ENCODE peak calls at places on chromosomes 16 and 17, in ten cellular contexts. One of them, this sample, is unnamed. For H3K4me1 and H3K9me3, the result is how much of the 10 kb centered on the place peaks cover.

GRCh38 chr16:65743558-65743957 is 621.7 kb upstream of the CDH11 start:
- DNase-seq in psoas muscle: no peak
- DNase-seq in BE2C: no peak
- DNase-seq in endodermal cell: no peak
- DNase-seq in thoracic aorta: no peak
- DNase-seq in endothelial cell of umbilical vein: no peak
- DNase-seq in breast epithelium: no peak
- DNase-seq in CD8-positive, alpha-beta T cell: no peak
- DNase-seq in keratinocyte: no peak
- DNase-seq in Caco-2: no peak
- DNase-seq in this sample: no peak

GRCh38 chr17:82861393-82861775 is 21.6 kb upstream of the ZNF750 start:
- DNase-seq in psoas muscle: peak
- DNase-seq in BE2C: no peak
- DNase-seq in endodermal cell: no peak
- DNase-seq in thoracic aorta: no peak
- DNase-seq in endothelial cell of umbilical vein: no peak
- DNase-seq in breast epithelium: no peak
- DNase-seq in CD8-positive, alpha-beta T cell: no peak
- DNase-seq in keratinocyte: no peak
- DNase-seq in Caco-2: no peak
- DNase-seq in this sample: peak

GRCh38 chr17:48491527-48492273 is 39.1 kb downstream of the HOXB1 start:
- DNase-seq in psoas muscle: no peak
- DNase-seq in BE2C: no peak
- DNase-seq in endodermal cell: no peak
- DNase-seq in thoracic aorta: no peak
- DNase-seq in endothelial cell of umbilical vein: peak
- DNase-seq in breast epithelium: no peak
- DNase-seq in CD8-positive, alpha-beta T cell: no peak
- DNase-seq in keratinocyte: no peak
- DNase-seq in Caco-2: no peak
- DNase-seq in this sample: no peak

GRCh38 chr17:65495255-65496060 is 66.0 kb downstream of the AXIN2 start:
- DNase-seq in psoas muscle: no peak
- DNase-seq in BE2C: no peak
- DNase-seq in endodermal cell: peak
- DNase-seq in thoracic aorta: no peak
- DNase-seq in endothelial cell of umbilical vein: no peak
- DNase-seq in breast epithelium: no peak
- DNase-seq in CD8-positive, alpha-beta T cell: no peak
- DNase-seq in keratinocyte: no peak
- DNase-seq in Caco-2: peak
- DNase-seq in this sample: no peak

GRCh38 chr16:3187798-3188674 is at the start of gene OR1F1:
- DNase-seq in psoas muscle: no peak
- DNase-seq in BE2C: peak
- DNase-seq in endodermal cell: peak
- DNase-seq in thoracic aorta: no peak
- DNase-seq in endothelial cell of umbilical vein: no peak
- DNase-seq in breast epithelium: no peak
- DNase-seq in CD8-positive, alpha-beta T cell: peak
- DNase-seq in keratinocyte: no peak
- DNase-seq in Caco-2: no peak
- DNase-seq in this sample: no peak

GRCh38 chr17:4950757-4951204 is at the start of gene ENO3:
- DNase-seq in psoas muscle: peak
- DNase-seq in BE2C: peak
- DNase-seq in endodermal cell: peak
- DNase-seq in thoracic aorta: no peak
- DNase-seq in endothelial cell of umbilical vein: no peak
- DNase-seq in breast epithelium: no peak
- DNase-seq in CD8-positive, alpha-beta T cell: no peak
- DNase-seq in keratinocyte: no peak
- DNase-seq in Caco-2: no peak
- DNase-seq in this sample: no peak

GRCh38 chr17:40487371-40488020 is 13.9 kb downstream of the TNS4 start:
- DNase-seq in psoas muscle: peak
- DNase-seq in BE2C: no peak
- DNase-seq in endodermal cell: no peak
- DNase-seq in thoracic aorta: no peak
- DNase-seq in endothelial cell of umbilical vein: no peak
- DNase-seq in breast epithelium: no peak
- DNase-seq in CD8-positive, alpha-beta T cell: no peak
- DNase-seq in keratinocyte: peak
- DNase-seq in Caco-2: no peak
- DNase-seq in this sample: no peak

GRCh38 chr17:45040459-45040858 is 11.0 kb downstream of the DCAKD start:
- DNase-seq in psoas muscle: peak
- DNase-seq in BE2C: no peak
- DNase-seq in endodermal cell: peak
- DNase-seq in thoracic aorta: no peak
- DNase-seq in endothelial cell of umbilical vein: no peak
- DNase-seq in breast epithelium: no peak
- DNase-seq in CD8-positive, alpha-beta T cell: no peak
- DNase-seq in keratinocyte: no peak
- DNase-seq in Caco-2: no peak
- DNase-seq in this sample: no peak

GRCh38 chr16:57276596-57276995 is 7.9 kb downstream of the PLLP start:
- DNase-seq in psoas muscle: no peak
- DNase-seq in BE2C: no peak
- DNase-seq in endodermal cell: no peak
- DNase-seq in thoracic aorta: no peak
- DNase-seq in endothelial cell of umbilical vein: no peak
- DNase-seq in breast epithelium: no peak
- DNase-seq in CD8-positive, alpha-beta T cell: no peak
- DNase-seq in keratinocyte: peak
- DNase-seq in Caco-2: no peak
- DNase-seq in this sample: no peak

GRCh38 chr17:35918665-35919064 is 11.9 kb downstream of the RDM1 start:
- DNase-seq in psoas muscle: no peak
- DNase-seq in BE2C: no peak
- DNase-seq in endodermal cell: no peak
- DNase-seq in thoracic aorta: no peak
- DNase-seq in endothelial cell of umbilical vein: peak
- DNase-seq in breast epithelium: no peak
- DNase-seq in CD8-positive, alpha-beta T cell: no peak
- DNase-seq in keratinocyte: no peak
- DNase-seq in Caco-2: no peak
- DNase-seq in this sample: no peak

GRCh38 chr17:58325289-58325726 is 3.3 kb downstream of the TSPOAP1 start:
- DNase-seq in psoas muscle: no peak
- DNase-seq in BE2C: peak
- DNase-seq in endodermal cell: peak
- DNase-seq in thoracic aorta: no peak
- DNase-seq in endothelial cell of umbilical vein: no peak
- DNase-seq in breast epithelium: no peak
- DNase-seq in CD8-positive, alpha-beta T cell: no peak
- DNase-seq in keratinocyte: no peak
- DNase-seq in Caco-2: no peak
- DNase-seq in this sample: no peak

GRCh38 chr17:2634361-2634960 is 41.0 kb downstream of the PAFAH1B1 start:
- DNase-seq in psoas muscle: peak
- DNase-seq in BE2C: no peak
- DNase-seq in endodermal cell: peak
- DNase-seq in thoracic aorta: no peak
- DNase-seq in endothelial cell of umbilical vein: no peak
- DNase-seq in breast epithelium: no peak
- DNase-seq in CD8-positive, alpha-beta T cell: no peak
- DNase-seq in keratinocyte: peak
- DNase-seq in Caco-2: no peak
- DNase-seq in this sample: no peak

GRCh38 chr16:28010671-28011070 is 52.8 kb downstream of the GSG1L start:
- DNase-seq in psoas muscle: no peak
- DNase-seq in BE2C: no peak
- DNase-seq in endodermal cell: no peak
- DNase-seq in thoracic aorta: no peak
- DNase-seq in endothelial cell of umbilical vein: no peak
- DNase-seq in breast epithelium: no peak
- DNase-seq in CD8-positive, alpha-beta T cell: no peak
- DNase-seq in keratinocyte: no peak
- DNase-seq in Caco-2: no peak
- DNase-seq in this sample: no peak

GRCh38 chr17:40607641-40608040 is 40.0 kb downstream of the SMARCE1 start:
- DNase-seq in psoas muscle: no peak
- DNase-seq in BE2C: no peak
- DNase-seq in endodermal cell: no peak
- DNase-seq in thoracic aorta: no peak
- DNase-seq in endothelial cell of umbilical vein: no peak
- DNase-seq in breast epithelium: no peak
- DNase-seq in CD8-positive, alpha-beta T cell: peak
- DNase-seq in keratinocyte: no peak
- DNase-seq in Caco-2: no peak
- DNase-seq in this sample: no peak

GRCh38 chr17:34623856-34624766 is 44.7 kb downstream of the TMEM132E start:
- DNase-seq in psoas muscle: no peak
- DNase-seq in BE2C: peak
- DNase-seq in endodermal cell: peak
- DNase-seq in thoracic aorta: no peak
- DNase-seq in endothelial cell of umbilical vein: no peak
- DNase-seq in breast epithelium: no peak
- DNase-seq in CD8-positive, alpha-beta T cell: no peak
- DNase-seq in keratinocyte: no peak
- DNase-seq in Caco-2: peak
- DNase-seq in this sample: no peak
- H3K4me1 ChIP-seq in psoas muscle: under half
- H3K4me1 ChIP-seq in BE2C: half or more
- H3K4me1 ChIP-seq in endodermal cell: under half
- H3K4me1 ChIP-seq in thoracic aorta: under half
- H3K4me1 ChIP-seq in endothelial cell of umbilical vein: under half
- H3K4me1 ChIP-seq in breast epithelium: under half
- H3K4me1 ChIP-seq in CD8-positive, alpha-beta T cell: under half
- H3K4me1 ChIP-seq in keratinocyte: under half
- H3K4me1 ChIP-seq in Caco-2: under half
- H3K4me1 ChIP-seq in this sample: under half

GRCh38 chr16:75742424-75743047 is 16.2 kb upstream of the CPHXL start:
- DNase-seq in psoas muscle: no peak
- DNase-seq in BE2C: no peak
- DNase-seq in endodermal cell: no peak
- DNase-seq in thoracic aorta: no peak
- DNase-seq in endothelial cell of umbilical vein: no peak
- DNase-seq in breast epithelium: no peak
- DNase-seq in CD8-positive, alpha-beta T cell: no peak
- DNase-seq in keratinocyte: no peak
- DNase-seq in Caco-2: peak
- DNase-seq in this sample: no peak
- H3K9me3 ChIP-seq in psoas muscle: under half
- H3K9me3 ChIP-seq in BE2C: under half
- H3K9me3 ChIP-seq in endodermal cell: half or more
- H3K9me3 ChIP-seq in thoracic aorta: under half
- H3K9me3 ChIP-seq in endothelial cell of umbilical vein: under half
- H3K9me3 ChIP-seq in breast epithelium: under half
- H3K9me3 ChIP-seq in CD8-positive, alpha-beta T cell: under half
- H3K9me3 ChIP-seq in keratinocyte: under half
- H3K9me3 ChIP-seq in Caco-2: under half
- H3K9me3 ChIP-seq in this sample: under half

DNA sequence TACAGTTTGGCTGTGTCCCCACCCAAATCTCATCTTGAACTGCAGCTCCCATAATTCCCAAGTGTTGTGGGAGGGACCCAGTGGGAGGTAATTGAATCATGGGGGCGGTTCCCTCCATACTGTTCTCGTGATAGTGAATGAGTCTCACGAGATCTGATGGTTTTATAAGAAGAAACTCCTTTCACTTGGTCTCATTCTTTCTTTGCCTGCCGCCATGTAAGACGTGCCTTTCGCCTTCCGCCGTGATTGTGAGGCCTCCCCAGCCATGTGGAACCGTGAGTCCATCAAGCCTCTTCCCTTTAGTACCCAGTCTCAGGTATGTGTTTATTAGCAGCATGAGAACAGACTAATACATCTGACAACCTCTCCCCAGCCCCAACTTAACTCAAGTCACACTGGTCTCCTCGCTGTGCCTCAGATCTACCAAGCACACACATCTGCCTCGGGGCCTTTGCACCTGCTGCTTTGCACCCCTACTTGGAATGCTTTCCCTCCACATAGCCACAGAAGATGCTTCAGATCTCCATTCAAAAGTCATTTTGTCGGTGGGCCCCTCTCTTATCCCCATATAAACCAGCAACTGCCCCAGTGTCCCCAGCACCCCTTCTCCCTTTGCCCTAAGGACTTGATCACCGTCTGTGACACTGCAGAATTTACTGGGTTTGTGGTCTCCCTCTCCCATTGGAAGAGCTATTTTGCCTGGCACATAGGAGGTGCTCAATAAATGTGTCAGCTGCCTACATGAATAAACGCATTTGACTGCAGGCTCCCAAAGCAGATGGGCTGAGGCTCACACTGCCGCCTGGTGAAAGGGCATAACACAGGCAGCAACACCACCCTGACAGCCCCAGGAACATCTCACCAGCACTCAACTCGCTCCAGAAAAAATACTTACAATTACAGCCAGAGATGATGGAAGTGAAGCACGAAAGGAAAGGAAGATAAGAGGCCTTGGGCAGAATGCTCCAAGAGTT is 74.3 kb downstream of the RPH3AL start:
- DNase-seq in psoas muscle: no peak
- DNase-seq in BE2C: no peak
- DNase-seq in endodermal cell: no peak
- DNase-seq in thoracic aorta: no peak
- DNase-seq in endothelial cell of umbilical vein: no peak
- DNase-seq in breast epithelium: no peak
- DNase-seq in CD8-positive, alpha-beta T cell: no peak
- DNase-seq in keratinocyte: no peak
- DNase-seq in Caco-2: no peak
- DNase-seq in this sample: no peak
- H3K4me3 ChIP-seq in psoas muscle: no peak
- H3K4me3 ChIP-seq in BE2C: no peak
- H3K4me3 ChIP-seq in endodermal cell: no peak
- H3K4me3 ChIP-seq in thoracic aorta: no peak
- H3K4me3 ChIP-seq in endothelial cell of umbilical vein: no peak
- H3K4me3 ChIP-seq in breast epithelium: no peak
- H3K4me3 ChIP-seq in CD8-positive, alpha-beta T cell: no peak
- H3K4me3 ChIP-seq in keratinocyte: no peak
- H3K4me3 ChIP-seq in Caco-2: no peak
- H3K4me3 ChIP-seq in this sample: no peak

DNA sequence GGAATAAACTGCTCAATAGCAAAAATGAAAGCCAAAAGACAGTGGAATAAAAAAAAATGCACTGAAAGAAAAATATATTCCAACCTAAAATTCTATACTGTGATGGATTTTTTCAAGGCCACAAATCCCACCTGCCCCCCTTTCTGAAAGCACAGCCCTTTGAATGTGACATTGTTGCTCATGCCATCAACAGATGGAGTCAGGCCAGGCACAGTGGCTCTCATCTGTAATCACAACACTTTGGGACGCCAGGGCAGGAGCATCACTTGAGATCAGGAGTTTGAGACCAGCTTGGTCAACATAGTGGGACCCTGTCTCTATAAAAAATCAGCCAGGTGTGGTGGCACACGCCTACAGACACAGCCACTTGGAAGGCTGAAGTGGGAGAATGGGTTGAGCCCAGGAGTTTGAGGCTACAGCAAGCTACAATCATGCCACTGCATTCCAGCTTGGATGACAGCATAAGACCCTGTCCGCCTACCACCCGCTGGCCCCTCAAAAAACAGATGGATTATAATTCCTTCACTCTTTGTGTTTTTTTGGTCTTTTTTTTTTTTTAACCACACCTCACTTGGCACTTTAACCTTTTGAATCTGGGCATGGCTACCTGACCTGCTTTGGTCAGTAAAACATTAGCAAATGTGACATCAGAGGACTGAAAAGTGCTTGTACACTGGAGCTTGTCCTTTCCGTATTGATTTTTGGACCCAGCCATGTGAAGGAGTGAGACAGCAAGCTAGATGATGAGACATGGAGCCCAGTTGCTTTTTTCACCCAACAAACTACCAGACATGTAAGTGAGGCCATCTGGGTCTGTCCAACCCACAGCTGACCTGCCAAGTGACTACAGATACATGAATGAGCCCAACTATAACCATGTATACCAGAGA is 36.3 kb downstream of the GLG1 start:
- DNase-seq in psoas muscle: no peak
- DNase-seq in BE2C: no peak
- DNase-seq in endodermal cell: no peak
- DNase-seq in thoracic aorta: no peak
- DNase-seq in endothelial cell of umbilical vein: no peak
- DNase-seq in breast epithelium: no peak
- DNase-seq in CD8-positive, alpha-beta T cell: no peak
- DNase-seq in keratinocyte: no peak
- DNase-seq in Caco-2: no peak
- DNase-seq in this sample: no peak
- H3K4me1 ChIP-seq in psoas muscle: under half
- H3K4me1 ChIP-seq in BE2C: under half
- H3K4me1 ChIP-seq in endodermal cell: under half
- H3K4me1 ChIP-seq in thoracic aorta: under half
- H3K4me1 ChIP-seq in endothelial cell of umbilical vein: under half
- H3K4me1 ChIP-seq in breast epithelium: under half
- H3K4me1 ChIP-seq in CD8-positive, alpha-beta T cell: half or more
- H3K4me1 ChIP-seq in keratinocyte: under half
- H3K4me1 ChIP-seq in Caco-2: under half
- H3K4me1 ChIP-seq in this sample: under half

This sample was measured in left lung.